ENCODE peak calls at places on chromosomes 13 and 19, in nine cellular contexts. W is thoracic aorta; U is SK-N-SH; S is heart left ventricle; J is mammary epithelial cell; X is Karpas-422; Z is testis; L is CD8-positive, alpha-beta T cell; T is HCT116. E is an unnamed sample. For H3K4me1 and H3K27me3, the result is how much of the 10 kb centered on the place peaks cover.

GRCh38 chr19:6849876-6850275 is 37.5 kb upstream of the ADGRE1 start:
- DNase-seq in W (no peak), U (no peak), S (no peak), J (no peak), X (no peak), Z (no peak), L (no peak), T (no peak), E (no peak)

GRCh38 chr19:8320564-8321066 is 560 bp downstream of the NDUFA7 start:
- DNase-seq in W (no peak), U (no peak), S (no peak), J (no peak), X (peak), Z (no peak), L (no peak), T (no peak), E (no peak)

GRCh38 chr13:41746259-41746658 is 214.7 kb downstream of the VWA8 start:
- DNase-seq in W (no peak), U (no peak), S (no peak), J (peak), X (no peak), Z (no peak), L (no peak), T (peak), E (no peak)

GRCh38 chr19:16297575-16298178 is 26.9 kb upstream of the KLF2 start:
- DNase-seq in W (no peak), U (no peak), S (no peak), J (no peak), X (no peak), Z (no peak), L (no peak), T (peak), E (no peak)

GRCh38 chr13:97005631-97006262 is 11.5 kb upstream of the OXGR1 start:
- DNase-seq in W (no peak), U (no peak), S (no peak), J (peak), X (no peak), Z (no peak), L (no peak), T (no peak), E (no peak)

GRCh38 chr13:48954086-48954485 is 21.6 kb upstream of the FNDC3A start:
- DNase-seq in W (no peak), U (no peak), S (no peak), J (peak), X (no peak), Z (no peak), L (no peak), T (no peak), E (no peak)

GRCh38 chr19:30870861-30871260 is 478.4 kb downstream of the TSHZ3 start:
- DNase-seq in W (no peak), U (peak), S (no peak), J (no peak), X (no peak), Z (peak), L (no peak), T (no peak), E (peak)

GRCh38 chr13:80841346-80841882 is 500.5 kb upstream of the SPRY2 start:
- DNase-seq in W (no peak), U (no peak), S (no peak), J (no peak), X (no peak), Z (no peak), L (no peak), T (no peak), E (no peak)

GRCh38 chr13:106619688-106620555 is 52.0 kb upstream of the ARGLU1 start:
- DNase-seq in W (no peak), U (peak), S (no peak), J (peak), X (peak), Z (peak), L (no peak), T (peak), E (peak)

GRCh38 chr13:33999830-34000605 is 182.1 kb downstream of the RFC3 start:
- DNase-seq in W (no peak), U (no peak), S (no peak), J (no peak), X (no peak), Z (no peak), L (no peak), T (no peak), E (no peak)

GRCh38 chr19:14479985-14480694 is 5.0 kb upstream of the PTGER1 start:
- DNase-seq in W (no peak), U (peak), S (no peak), J (no peak), X (peak), Z (peak), L (peak), T (no peak), E (peak)

GRCh38 chr13:80571346-80572307 is 230.7 kb upstream of the SPRY2 start:
- DNase-seq in W (no peak), U (peak), S (peak), J (no peak), X (no peak), Z (no peak), L (no peak), T (no peak), E (no peak)

GRCh38 chr13:90320663-90321062 is 1026.8 kb upstream of the MIR17HG start:
- DNase-seq in W (no peak), U (no peak), S (no peak), J (no peak), X (no peak), Z (no peak), L (no peak), T (no peak), E (no peak)

GRCh38 chr19:41415154-41415571 is 12.0 kb downstream of the B3GNT8 start:
- DNase-seq in W (no peak), U (no peak), S (no peak), J (no peak), X (no peak), Z (no peak), L (no peak), T (no peak), E (no peak)

GRCh38 chr13:98476106-98476505 is 100.8 kb downstream of the STK24 start:
- DNase-seq in W (no peak), U (peak), S (no peak), J (no peak), X (no peak), Z (no peak), L (no peak), T (no peak), E (no peak)

GRCh38 chr19:29702161-29702957 is 12.7 kb downstream of the C19orf12 start:
- DNase-seq in W (no peak), U (no peak), S (no peak), J (no peak), X (no peak), Z (no peak), L (no peak), T (no peak), E (no peak)

GRCh38 chr19:39399684-39400465 is 6.8 kb upstream of the ZFP36 start:
- DNase-seq in W (no peak), U (no peak), S (no peak), J (no peak), X (no peak), Z (no peak), L (no peak), T (no peak), E (no peak)

GRCh38 chr19:4456843-4457653 is 546 bp downstream of the UBXN6 start:
- DNase-seq in W (no peak), U (peak), S (peak), J (peak), X (peak), Z (peak), L (peak), T (no peak), E (peak)

GRCh38 chr19:11737964-11738745 is 591 bp downstream of the ZNF823 start:
- DNase-seq in W (peak), U (peak), S (peak), J (peak), X (peak), Z (peak), L (peak), T (no peak), E (peak)

GRCh38 chr13:38341149-38341692 is 8.4 kb upstream of the UFM1 start:
- DNase-seq in W (no peak), U (no peak), S (no peak), J (no peak), X (no peak), Z (no peak), L (no peak), T (no peak), E (no peak)

GRCh38 chr19:38870612-38871011 is 7.5 kb downstream of the RINL start:
- DNase-seq in W (no peak), U (no peak), S (no peak), J (no peak), X (no peak), Z (no peak), L (no peak), T (no peak), E (no peak)

GRCh38 chr13:25860862-25861261 is 191.0 kb downstream of the SHISA2 start:
- DNase-seq in W (no peak), U (no peak), S (no peak), J (peak), X (no peak), Z (no peak), L (no peak), T (no peak), E (no peak)

GRCh38 chr19:7975037-7975436 is 30.4 kb downstream of the ELAVL1 start:
- DNase-seq in W (no peak), U (no peak), S (peak), J (no peak), X (no peak), Z (no peak), L (no peak), T (no peak), E (no peak)

GRCh38 chr13:59103004-59103768 is 1060.5 kb downstream of the DIAPH3 start:
- DNase-seq in W (no peak), U (peak), S (no peak), J (no peak), X (no peak), Z (no peak), L (no peak), T (no peak), E (no peak)

GRCh38 chr19:3785938-3786824 is at the start of gene MATK:
- DNase-seq in W (no peak), U (peak), S (no peak), J (no peak), X (no peak), Z (no peak), L (no peak), T (no peak), E (peak)

GRCh38 chr13:93226065-93226622 is 463 bp upstream of the GPC6 start:
- DNase-seq in W (no peak), U (peak), S (no peak), J (no peak), X (no peak), Z (no peak), L (no peak), T (no peak), E (no peak)

GRCh38 chr13:46804391-46804815 is 7.4 kb upstream of the ESD start:
- DNase-seq in W (no peak), U (no peak), S (no peak), J (peak), X (no peak), Z (no peak), L (no peak), T (peak), E (no peak)

GRCh38 chr19:10439588-10439987 is 19.2 kb downstream of the PDE4A start:
- DNase-seq in W (no peak), U (no peak), S (no peak), J (no peak), X (no peak), Z (no peak), L (no peak), T (no peak), E (no peak)

GRCh38 chr13:51192348-51192747 is 29.9 kb upstream of the FAM124A start:
- DNase-seq in W (no peak), U (no peak), S (no peak), J (no peak), X (no peak), Z (no peak), L (no peak), T (no peak), E (no peak)

GRCh38 chr13:50467156-50467814 is 376.2 kb downstream of the DLEU7 start:
- DNase-seq in W (no peak), U (no peak), S (no peak), J (no peak), X (no peak), Z (no peak), L (no peak), T (no peak), E (no peak)

GRCh38 chr19:58518261-58519086 is 1.1 kb downstream of the ZBTB45 start:
- DNase-seq in W (no peak), U (peak), S (no peak), J (no peak), X (peak), Z (no peak), L (no peak), T (no peak), E (no peak)

GRCh38 chr13:100694722-100695644 is 20.4 kb upstream of the TMTC4 start:
- DNase-seq in W (no peak), U (peak), S (no peak), J (peak), X (peak), Z (peak), L (no peak), T (peak), E (peak)

GRCh38 chr19:54439174-54439851 is 9.7 kb upstream of the LENG8 start:
- DNase-seq in W (no peak), U (peak), S (no peak), J (peak), X (peak), Z (peak), L (no peak), T (no peak), E (no peak)

GRCh38 chr19:35216833-35217707 is 11.5 kb downstream of the FAM187B start:
- DNase-seq in W (no peak), U (no peak), S (peak), J (peak), X (peak), Z (peak), L (peak), T (no peak), E (no peak)

GRCh38 chr13:111388851-111389500 is 68.5 kb downstream of the TEX29 start:
- DNase-seq in W (no peak), U (no peak), S (peak), J (no peak), X (no peak), Z (no peak), L (peak), T (no peak), E (no peak)

GRCh38 chr19:1275976-1276619 is 768 bp downstream of the FAM174C start:
- DNase-seq in W (no peak), U (no peak), S (no peak), J (no peak), X (no peak), Z (no peak), L (no peak), T (no peak), E (no peak)
- H3K4me1 ChIP-seq in W (under half), U (under half), S (under half), J (under half), X (under half), Z (under half), L (half or more), T (under half), E (under half)

DNA sequence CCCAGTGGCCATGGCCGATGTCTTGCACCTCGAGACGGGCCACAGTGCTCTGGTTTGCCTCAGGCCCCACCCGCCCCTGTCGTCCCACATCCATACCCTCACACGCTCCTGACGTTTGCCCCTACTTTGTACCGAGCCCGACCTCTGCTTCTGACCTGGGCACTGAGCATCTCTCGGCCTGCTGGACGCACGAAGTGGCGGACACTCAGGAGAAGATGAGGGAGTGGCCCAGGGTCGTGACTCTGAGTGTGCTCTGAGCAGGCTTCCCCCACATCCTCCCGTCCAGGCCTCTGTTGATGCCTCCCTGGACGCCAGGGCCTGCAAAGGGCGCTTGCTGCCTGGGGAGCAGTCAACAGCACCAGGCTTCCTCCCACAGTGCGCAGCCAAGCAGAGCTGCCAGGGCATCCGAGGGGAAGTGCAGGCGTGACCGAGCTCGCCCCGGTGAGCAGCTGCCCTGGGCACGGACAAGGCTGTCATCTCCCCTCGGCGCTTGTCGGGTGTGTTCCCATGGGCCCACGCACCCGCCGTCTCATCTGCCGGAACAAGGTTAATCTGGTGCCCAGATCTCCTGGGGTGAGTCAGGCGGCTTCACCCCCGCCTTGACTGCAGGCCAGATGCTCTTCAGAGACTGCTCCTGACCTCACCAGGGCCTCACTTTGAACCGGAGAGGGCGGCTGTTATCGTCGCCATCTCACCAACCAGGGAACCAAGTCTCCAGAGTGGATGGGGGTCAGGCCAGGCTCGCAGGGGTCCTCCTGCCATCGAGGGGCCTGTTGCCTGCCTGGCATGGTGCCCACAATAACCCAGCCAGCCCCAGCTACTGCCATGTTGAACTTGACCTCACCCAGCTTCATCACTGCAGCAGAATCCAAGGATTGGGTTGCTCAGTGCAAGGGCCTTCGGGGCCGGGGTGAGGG is 27.2 kb downstream of the COMP start:
- DNase-seq in W (no peak), U (peak), S (no peak), J (peak), X (no peak), Z (no peak), L (no peak), T (no peak), E (no peak)
- H3K27me3 ChIP-seq in W (under half), U (under half), S (under half), J (under half), X (under half), Z (under half), L (under half), T (under half), E (under half)

GRCh38 chr19:13025819-13026477 is 30.7 kb downstream of the NFIX start:
- DNase-seq in W (no peak), U (no peak), S (no peak), J (no peak), X (no peak), Z (no peak), L (no peak), T (no peak), E (no peak)
- H3K4me1 ChIP-seq in W (under half), U (under half), S (under half), J (half or more), X (under half), Z (under half), L (under half), T (under half), E (under half)

GRCh38 chr19:48524728-48525127 is 13.1 kb upstream of the LMTK3 start:
- DNase-seq in W (no peak), U (no peak), S (no peak), J (no peak), X (no peak), Z (no peak), L (no peak), T (no peak), E (no peak)
- H3K27me3 ChIP-seq in W (under half), U (under half), S (under half), J (under half), X (under half), Z (under half), L (under half), T (under half), E (under half)

GRCh38 chr19:50333235-50333736 is 4.1 kb upstream of the KCNC3 start:
- DNase-seq in W (peak), U (peak), S (peak), J (peak), X (peak), Z (peak), L (peak), T (peak), E (peak)

GRCh38 chr19:50332014-50332263 is 2.8 kb upstream of the KCNC3 start:
- DNase-seq in W (no peak), U (no peak), S (no peak), J (no peak), X (peak), Z (no peak), L (no peak), T (no peak), E (no peak)

GRCh38 chr19:50333737-50334617 is 4.8 kb upstream of the KCNC3 start:
- DNase-seq in W (no peak), U (peak), S (peak), J (no peak), X (peak), Z (peak), L (peak), T (no peak), E (peak)

GRCh38 chr19:50331187-50332013 is 2.2 kb upstream of the KCNC3 start:
- DNase-seq in W (no peak), U (no peak), S (no peak), J (no peak), X (peak), Z (no peak), L (no peak), T (no peak), E (no peak)

DNA sequence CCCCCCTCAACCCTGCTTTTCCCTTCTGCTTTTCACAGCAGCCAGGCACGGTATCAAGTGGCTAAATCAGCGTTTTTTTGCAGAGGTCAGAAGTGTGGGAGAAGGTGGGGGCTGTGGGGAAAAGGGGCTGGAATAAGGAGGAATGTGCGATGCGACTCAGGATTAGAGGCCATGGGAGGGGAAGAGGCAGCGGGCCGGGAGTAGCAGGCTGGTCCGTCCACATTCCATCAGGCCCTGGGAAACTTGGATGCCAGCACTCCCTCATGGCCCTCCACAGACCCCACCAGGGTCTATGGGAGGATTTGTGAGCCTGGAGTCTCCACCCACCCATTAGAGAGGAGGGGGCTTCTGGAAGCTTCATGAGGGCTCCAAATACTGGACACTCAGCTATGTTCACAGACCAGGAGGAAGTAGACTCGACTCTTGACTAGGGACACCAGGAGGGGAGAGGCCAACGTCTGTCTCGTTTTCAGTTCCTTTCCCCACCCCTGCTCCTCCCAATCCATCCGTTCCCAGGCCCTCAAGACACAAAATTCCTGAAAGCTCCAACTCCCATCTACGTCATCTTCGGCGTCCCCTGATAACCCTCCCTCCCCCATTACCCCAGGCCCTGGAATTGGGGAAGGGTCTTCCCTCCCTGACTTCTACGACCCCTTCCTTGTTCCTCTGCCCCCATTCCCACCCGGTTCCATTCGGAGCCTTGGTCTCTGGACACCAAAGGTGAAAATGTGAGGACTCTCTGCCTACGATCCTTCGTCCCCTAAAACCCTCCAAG is 3.3 kb upstream of the KCNC3 start:
- DNase-seq in W (no peak), U (no peak), S (peak), J (no peak), X (peak), Z (no peak), L (no peak), T (no peak), E (no peak)
- H3K4me1 ChIP-seq in W (under half), U (under half), S (under half), J (under half), X (half or more), Z (under half), L (under half), T (half or more), E (under half)

GRCh38 chr13:86758116-86758515 is 913.1 kb upstream of the SLITRK5 start:
- DNase-seq in W (no peak), U (no peak), S (no peak), J (peak), X (no peak), Z (no peak), L (no peak), T (no peak), E (no peak)

GRCh38 chr13:86765462-86765861 is 905.7 kb upstream of the SLITRK5 start:
- DNase-seq in W (no peak), U (no peak), S (no peak), J (no peak), X (no peak), Z (no peak), L (no peak), T (no peak), E (no peak)

GRCh38 chr13:86757236-86757978 is 913.8 kb upstream of the SLITRK5 start:
- DNase-seq in W (no peak), U (no peak), S (no peak), J (peak), X (no peak), Z (no peak), L (no peak), T (no peak), E (no peak)

DNA sequence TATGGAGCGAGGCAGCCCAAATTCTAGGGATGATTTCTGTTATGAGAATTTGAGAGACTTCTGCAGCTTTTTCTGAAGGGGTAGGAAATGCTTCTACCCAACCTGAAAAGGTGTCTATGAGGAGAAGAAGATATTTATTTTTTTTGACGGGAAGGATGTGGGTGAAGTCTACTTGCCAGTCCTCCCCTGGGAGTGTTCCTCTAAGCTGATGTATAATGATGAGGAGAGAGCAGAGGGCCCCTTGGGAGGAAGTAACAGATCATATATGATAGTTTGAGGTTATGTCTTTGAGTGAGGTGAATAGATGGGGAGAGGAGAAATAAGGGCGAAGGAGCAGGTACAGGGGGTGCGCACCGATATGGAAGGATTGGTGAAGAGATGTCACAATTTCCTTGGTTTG is 910.6 kb upstream of the SLITRK5 start:
- DNase-seq in W (no peak), U (no peak), S (no peak), J (no peak), X (peak), Z (no peak), L (no peak), T (no peak), E (no peak)
- H3K27me3 ChIP-seq in W (under half), U (under half), S (under half), J (under half), X (under half), Z (under half), L (under half), T (under half), E (under half)

E was measured in HAP-1.